ENCODE peak calls at places on chromosome 17, in ten cellular contexts. S, M, T, Q, J, F, V, H, P and N are unnamed samples.

GRCh38 chr17:9750488-9750887 is 40.9 kb downstream of the DHRS7C start:
- DNase-seq in S (no peak), M (no peak), T (no peak), Q (no peak), J (no peak), F (no peak), V (no peak), H (no peak), P (no peak), N (no peak)

GRCh38 chr17:45172541-45173286 is 11.0 kb downstream of the HEXIM2 start:
- DNase-seq in S (peak), M (no peak), T (peak), Q (peak), J (peak), F (peak), V (peak), H (peak), P (peak), N (peak)

GRCh38 chr17:71163813-71164122 is 957.1 kb upstream of the SOX9 start:
- DNase-seq in S (no peak), M (no peak), T (no peak), Q (no peak), J (no peak), F (no peak), V (no peak), H (no peak), P (no peak), N (no peak)

GRCh38 chr17:30831257-30831656 is 509 bp upstream of the ATAD5 start:
- DNase-seq in S (no peak), M (no peak), T (peak), Q (no peak), J (no peak), F (no peak), V (no peak), H (no peak), P (peak), N (peak)

GRCh38 chr17:64024215-64024654 is 3.8 kb upstream of the ICAM2 start:
- DNase-seq in S (no peak), M (no peak), T (no peak), Q (peak), J (no peak), F (no peak), V (no peak), H (peak), P (no peak), N (no peak)

GRCh38 chr17:68576811-68577551 is 24.2 kb downstream of the FAM20A start:
- DNase-seq in S (peak), M (peak), T (no peak), Q (no peak), J (peak), F (no peak), V (no peak), H (no peak), P (no peak), N (no peak)

GRCh38 chr17:74430706-74431567 is 951 bp upstream of the GPRC5C start:
- DNase-seq in S (peak), M (no peak), T (peak), Q (peak), J (no peak), F (peak), V (peak), H (peak), P (peak), N (no peak)

GRCh38 chr17:73286863-73287296 is 24.9 kb downstream of the CDC42EP4 start:
- DNase-seq in S (peak), M (no peak), T (no peak), Q (peak), J (no peak), F (peak), V (no peak), H (no peak), P (no peak), N (no peak)

GRCh38 chr17:73546770-73547345 is 97.4 kb downstream of the SDK2 start:
- DNase-seq in S (no peak), M (no peak), T (peak), Q (peak), J (peak), F (peak), V (peak), H (peak), P (peak), N (peak)

GRCh38 chr17:37797206-37797605 is 52.3 kb upstream of the HNF1B start:
- DNase-seq in S (no peak), M (no peak), T (no peak), Q (no peak), J (no peak), F (no peak), V (no peak), H (no peak), P (no peak), N (no peak)

GRCh38 chr17:1714488-1714979 is 4.4 kb upstream of the TLCD2 start:
- DNase-seq in S (peak), M (peak), T (no peak), Q (peak), J (peak), F (peak), V (peak), H (peak), P (no peak), N (no peak)

GRCh38 chr17:40726919-40727318 is 23.4 kb upstream of the KRT24 start:
- DNase-seq in S (peak), M (no peak), T (no peak), Q (no peak), J (no peak), F (no peak), V (no peak), H (no peak), P (no peak), N (no peak)

GRCh38 chr17:69450131-69450530 is 35.6 kb downstream of the MAP2K6 start:
- DNase-seq in S (no peak), M (no peak), T (no peak), Q (no peak), J (no peak), F (no peak), V (no peak), H (no peak), P (no peak), N (no peak)

GRCh38 chr17:58831780-58832179 is 76.1 kb downstream of the PPM1E start:
- DNase-seq in S (no peak), M (no peak), T (no peak), Q (no peak), J (no peak), F (no peak), V (no peak), H (no peak), P (no peak), N (no peak)

GRCh38 chr17:34370997-34371395 is 8.0 kb upstream of the CCL1 start:
- DNase-seq in S (no peak), M (no peak), T (no peak), Q (no peak), J (peak), F (peak), V (no peak), H (no peak), P (no peak), N (peak)

GRCh38 chr17:81599719-81600486 is 37.0 kb downstream of the NPLOC4 start:
- DNase-seq in S (peak), M (no peak), T (no peak), Q (peak), J (no peak), F (no peak), V (no peak), H (no peak), P (no peak), N (no peak)

GRCh38 chr17:61551255-61551742 is 39.7 kb downstream of the NACA2 start:
- DNase-seq in S (peak), M (no peak), T (peak), Q (no peak), J (peak), F (peak), V (no peak), H (no peak), P (peak), N (peak)

GRCh38 chr17:51189628-51190027 is 23.4 kb downstream of the NME2 start:
- DNase-seq in S (no peak), M (no peak), T (no peak), Q (no peak), J (no peak), F (no peak), V (no peak), H (no peak), P (no peak), N (no peak)

GRCh38 chr17:59152925-59153324 is 2.1 kb downstream of the SKA2 start:
- DNase-seq in S (no peak), M (no peak), T (no peak), Q (no peak), J (no peak), F (no peak), V (no peak), H (no peak), P (no peak), N (no peak)

GRCh38 chr17:42660692-42661345 is 1.7 kb downstream of the TUBG2 start:
- DNase-seq in S (peak), M (no peak), T (no peak), Q (no peak), J (no peak), F (peak), V (no peak), H (peak), P (no peak), N (no peak)

GRCh38 chr17:2685696-2686095 is 25.9 kb downstream of the CLUH start:
- DNase-seq in S (no peak), M (no peak), T (no peak), Q (no peak), J (no peak), F (no peak), V (no peak), H (peak), P (no peak), N (no peak)

GRCh38 chr17:40540448-40540847 is 24.8 kb downstream of the CCR7 start:
- DNase-seq in S (no peak), M (no peak), T (no peak), Q (no peak), J (no peak), F (no peak), V (peak), H (no peak), P (no peak), N (no peak)

GRCh38 chr17:49964539-49965521 is 4.2 kb upstream of the DLX4 start:
- DNase-seq in S (no peak), M (no peak), T (no peak), Q (no peak), J (no peak), F (no peak), V (no peak), H (no peak), P (no peak), N (no peak)

GRCh38 chr17:50051606-50052005 is 4.3 kb upstream of the ITGA3 start:
- DNase-seq in S (no peak), M (no peak), T (no peak), Q (no peak), J (no peak), F (no peak), V (peak), H (no peak), P (no peak), N (no peak)

GRCh38 chr17:59420901-59421300 is 89.4 kb downstream of the YPEL2 start:
- DNase-seq in S (no peak), M (no peak), T (no peak), Q (no peak), J (no peak), F (no peak), V (no peak), H (no peak), P (no peak), N (no peak)

GRCh38 chr17:36825113-36825955 is 111.9 kb upstream of the LHX1 start:
- DNase-seq in S (no peak), M (no peak), T (no peak), Q (no peak), J (no peak), F (no peak), V (no peak), H (no peak), P (no peak), N (no peak)

GRCh38 chr17:35255316-35255715 is 12.4 kb downstream of the SLFN5 start:
- DNase-seq in S (no peak), M (no peak), T (no peak), Q (no peak), J (no peak), F (no peak), V (no peak), H (no peak), P (no peak), N (no peak)

GRCh38 chr17:48477235-48477634 is 47.2 kb upstream of the SKAP1 start:
- DNase-seq in S (no peak), M (no peak), T (no peak), Q (no peak), J (no peak), F (no peak), V (no peak), H (no peak), P (no peak), N (no peak)

GRCh38 chr17:33267279-33267790 is 25.8 kb downstream of the ASIC2 start:
- DNase-seq in S (peak), M (peak), T (no peak), Q (no peak), J (peak), F (peak), V (no peak), H (no peak), P (no peak), N (no peak)

GRCh38 chr17:45578516-45579455 is 88.3 kb upstream of the PLEKHM1 start:
- DNase-seq in S (no peak), M (no peak), T (no peak), Q (no peak), J (no peak), F (no peak), V (no peak), H (no peak), P (no peak), N (no peak)

GRCh38 chr17:37438141-37438540 is 31.5 kb downstream of the TADA2A start:
- DNase-seq in S (no peak), M (no peak), T (no peak), Q (no peak), J (no peak), F (no peak), V (no peak), H (no peak), P (no peak), N (no peak)

GRCh38 chr17:298791-299450 is 53.7 kb downstream of the RPH3AL start:
- DNase-seq in S (no peak), M (no peak), T (no peak), Q (peak), J (no peak), F (no peak), V (peak), H (no peak), P (no peak), N (no peak)

GRCh38 chr17:62735027-62735651 is 73.0 kb downstream of the MARCHF10 start:
- DNase-seq in S (no peak), M (no peak), T (no peak), Q (no peak), J (no peak), F (no peak), V (no peak), H (no peak), P (no peak), N (no peak)

DNA sequence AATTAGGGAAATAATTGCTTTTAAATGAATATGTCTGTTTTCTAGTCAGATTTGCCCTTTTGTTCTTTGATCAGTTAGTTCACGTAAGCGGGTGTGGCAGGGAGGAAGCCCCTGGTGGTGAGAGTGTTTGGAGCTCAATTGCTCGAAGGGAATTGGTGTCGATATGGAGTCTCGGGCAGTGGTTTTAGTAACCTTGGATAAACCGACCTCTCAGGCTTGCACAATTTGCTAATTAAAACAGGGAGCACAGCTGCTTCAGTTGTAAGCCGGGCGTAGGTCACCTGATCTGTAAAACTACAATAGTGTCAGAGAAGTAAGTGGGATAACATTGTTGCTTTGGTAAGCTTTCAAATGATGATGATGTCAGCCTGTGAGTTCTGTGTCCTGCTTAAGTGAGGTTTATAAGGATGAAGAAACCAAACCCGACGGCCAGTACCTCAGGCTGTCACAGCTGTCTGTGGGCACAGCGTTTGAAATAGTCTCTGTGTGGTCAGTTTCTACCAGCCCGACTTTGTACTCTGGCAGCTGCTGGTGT is 2.9 kb downstream of the ZNF750 start:
- DNase-seq in S (peak), M (no peak), T (no peak), Q (no peak), J (no peak), F (no peak), V (no peak), H (no peak), P (no peak), N (no peak)
- TF ChIP-seq CTCF in S (peak), M (peak), T (no peak), Q (peak), J (peak), F (no peak), V (no peak), H (no peak), P (no peak), N (no peak)

DNA sequence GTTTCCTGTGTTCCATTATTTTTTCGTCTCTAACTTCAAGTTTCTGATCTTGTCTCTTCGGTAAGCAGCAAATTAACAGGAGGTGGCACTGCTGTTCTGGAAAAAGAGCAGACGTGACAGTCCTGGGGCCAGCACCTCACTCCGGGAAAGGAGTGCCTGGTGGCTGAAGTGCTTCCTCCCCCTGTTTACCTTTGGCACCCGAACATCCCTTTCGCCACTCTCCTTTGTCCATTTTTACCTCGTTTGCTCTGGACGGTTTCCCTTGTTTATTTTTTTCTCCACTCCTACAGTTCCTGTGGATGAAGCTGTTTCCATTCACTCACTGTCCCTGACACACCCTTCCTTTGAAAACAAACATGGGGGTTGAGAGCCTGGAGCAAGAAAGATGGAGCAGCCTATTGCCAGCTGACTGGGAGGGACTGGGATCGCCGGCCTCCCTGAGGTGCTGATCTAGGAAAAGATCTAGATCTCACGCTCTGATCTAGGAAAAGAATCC is 12.6 kb downstream of the SAP30BP start:
- DNase-seq in S (peak), M (no peak), T (no peak), Q (peak), J (peak), F (peak), V (no peak), H (peak), P (no peak), N (no peak)
- TF ChIP-seq CTCF in S (peak), M (no peak), T (no peak), Q (peak), J (peak), F (no peak), V (peak), H (no peak), P (no peak), N (no peak)

GRCh38 chr17:66952031-66952524 is 12.4 kb upstream of the CACNG4 start:
- DNase-seq in S (peak), M (peak), T (no peak), Q (no peak), J (peak), F (peak), V (no peak), H (no peak), P (no peak), N (no peak)

GRCh38 chr17:66951605-66951953 is 12.9 kb upstream of the CACNG4 start:
- DNase-seq in S (no peak), M (no peak), T (no peak), Q (no peak), J (no peak), F (no peak), V (no peak), H (no peak), P (no peak), N (no peak)

GRCh38 chr17:66953661-66954060 is 10.8 kb upstream of the CACNG4 start:
- DNase-seq in S (no peak), M (no peak), T (no peak), Q (no peak), J (no peak), F (no peak), V (no peak), H (no peak), P (no peak), N (no peak)

GRCh38 chr17:66954632-66955031 is 9.9 kb upstream of the CACNG4 start:
- DNase-seq in S (no peak), M (no peak), T (no peak), Q (no peak), J (no peak), F (no peak), V (no peak), H (no peak), P (no peak), N (no peak)

DNA sequence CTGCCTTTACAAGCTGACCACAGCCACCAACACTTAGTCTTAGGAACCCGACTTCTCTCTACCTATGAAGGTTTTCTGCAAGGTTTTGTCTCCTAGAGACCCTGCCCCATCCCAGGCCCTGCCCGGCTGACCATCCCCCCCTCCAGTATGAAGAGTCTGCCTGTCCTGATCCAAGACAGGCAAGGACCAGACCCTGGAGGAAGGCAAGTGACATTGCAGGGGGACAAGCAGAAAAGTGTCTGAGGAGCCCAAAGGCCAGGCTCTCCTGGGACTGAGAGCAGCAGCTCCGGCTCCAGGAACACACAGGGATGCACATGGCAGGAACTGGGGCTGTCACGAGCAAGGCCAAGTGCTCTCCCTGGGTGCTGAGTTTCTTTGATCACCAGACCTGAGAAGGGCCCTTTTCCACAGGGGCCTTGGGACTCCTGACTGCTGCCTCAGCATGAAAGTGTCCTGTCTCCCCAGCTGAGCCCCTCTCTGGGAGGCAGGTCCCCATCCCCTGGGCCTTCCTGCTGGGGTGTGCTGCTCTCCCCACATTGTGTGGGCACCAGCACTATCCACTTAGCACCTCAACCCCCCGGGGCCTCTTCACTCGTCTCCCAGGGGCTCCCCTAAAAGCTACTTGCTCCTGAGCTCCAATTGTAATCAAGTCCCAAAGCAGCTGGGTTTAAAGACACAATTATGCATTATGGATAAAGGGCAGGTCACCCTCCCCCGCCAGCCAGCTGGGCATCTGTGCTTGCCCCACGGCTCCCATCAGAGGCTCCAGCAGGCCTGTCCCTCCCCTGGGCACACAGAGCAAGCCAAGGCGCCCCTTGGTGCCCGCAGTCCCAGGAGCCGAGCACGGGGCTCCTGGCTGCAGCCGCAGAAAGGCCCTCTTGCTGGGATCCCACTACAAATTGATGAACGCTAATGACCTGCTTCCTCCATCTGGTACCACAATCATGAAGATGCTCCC is 11.5 kb upstream of the CACNG4 start:
- DNase-seq in S (no peak), M (no peak), T (no peak), Q (no peak), J (no peak), F (no peak), V (no peak), H (no peak), P (no peak), N (no peak)
- TF ChIP-seq CTCF in S (no peak), M (no peak), T (no peak), Q (no peak), J (no peak), F (no peak), V (no peak), H (no peak), P (no peak), N (no peak)

DNA sequence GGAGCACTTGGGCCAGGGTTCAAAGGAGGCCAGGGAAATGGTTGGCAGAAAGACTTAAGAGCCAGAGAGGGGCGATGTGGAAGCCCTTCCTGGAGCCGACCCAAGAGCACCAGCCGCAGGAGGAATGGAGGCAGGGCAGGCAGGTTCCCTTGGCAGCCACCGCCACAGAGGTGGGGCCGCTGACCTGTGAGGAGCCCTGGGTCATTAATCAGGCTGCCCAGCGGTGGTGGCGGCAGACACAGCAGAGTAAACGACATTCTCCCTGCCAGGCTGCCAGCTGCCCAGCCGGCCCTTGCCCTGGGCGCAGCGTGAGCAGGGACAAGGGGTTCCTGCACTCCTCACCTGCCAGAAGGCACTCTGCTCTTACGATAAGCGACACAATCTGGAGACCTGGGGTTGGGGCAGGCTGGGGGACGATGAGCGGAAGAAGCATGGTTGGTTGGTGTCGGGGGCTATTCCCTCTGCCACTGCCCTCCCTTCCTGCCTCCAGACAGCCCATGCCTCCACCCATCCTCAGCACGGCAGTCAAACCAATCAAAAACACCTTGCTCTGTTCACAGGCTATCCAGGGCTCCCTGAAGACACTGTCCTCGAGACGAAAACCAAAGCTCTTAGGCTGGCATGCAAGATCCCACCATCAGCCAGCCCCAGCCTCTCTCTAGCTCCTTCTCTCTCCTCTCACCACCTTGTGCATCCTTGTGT is 40.9 kb downstream of the PLXDC1 start:
- DNase-seq in S (no peak), M (no peak), T (no peak), Q (no peak), J (no peak), F (no peak), V (no peak), H (no peak), P (no peak), N (no peak)
- TF ChIP-seq CTCF in S (no peak), M (no peak), T (no peak), Q (no peak), J (no peak), F (no peak), V (no peak), H (no peak), P (no peak), N (no peak)